ENCODE peak calls at places on chromosomes 1 and 21, in five cellular contexts. One of them, this sample, is unnamed.

GRCh38 chr21:43299441-43300277 is 127.3 kb downstream of the SIK1 start:
- DNase-seq in endodermal cell: no peak
- DNase-seq in NCI-H1105: no peak
- DNase-seq in Panc1: no peak
- DNase-seq in neuronal stem cell: no peak
- DNase-seq in this sample: no peak

GRCh38 chr1:147570907-147571306 is 29.6 kb downstream of the BCL9 start:
- DNase-seq in Panc1: no peak
- DNase-seq in endodermal cell: no peak
- DNase-seq in neuronal stem cell: no peak
- DNase-seq in NCI-H1105: no peak
- DNase-seq in this sample: no peak

GRCh38 chr1:87985071-87985470 is 656.4 kb downstream of the LMO4 start:
- DNase-seq in endodermal cell: no peak
- DNase-seq in Panc1: no peak
- DNase-seq in neuronal stem cell: no peak
- DNase-seq in NCI-H1105: no peak
- DNase-seq in this sample: no peak

GRCh38 chr1:113057006-113057405 is 16.0 kb upstream of the LRIG2 start:
- DNase-seq in neuronal stem cell: no peak
- DNase-seq in NCI-H1105: no peak
- DNase-seq in endodermal cell: peak; percentile 89
- DNase-seq in Panc1: no peak
- DNase-seq in this sample: no peak

GRCh38 chr1:197470330-197470729 is 202.3 kb downstream of the CRB1 start:
- DNase-seq in neuronal stem cell: no peak
- DNase-seq in NCI-H1105: no peak
- DNase-seq in Panc1: no peak
- DNase-seq in endodermal cell: no peak
- DNase-seq in this sample: no peak

GRCh38 chr21:41817228-41817627 is 50.4 kb upstream of the RIPK4 start:
- DNase-seq in NCI-H1105: peak; percentile 17
- DNase-seq in endodermal cell: peak; percentile 82
- DNase-seq in neuronal stem cell: peak; percentile 32
- DNase-seq in Panc1: no peak
- DNase-seq in this sample: peak; percentile 62

GRCh38 chr1:228903573-228904122 is 168.4 kb downstream of the RHOU start:
- DNase-seq in NCI-H1105: no peak
- DNase-seq in neuronal stem cell: no peak
- DNase-seq in endodermal cell: peak; percentile 40
- DNase-seq in Panc1: no peak
- DNase-seq in this sample: no peak

GRCh38 chr1:18923721-18924610 is 21.6 kb upstream of the ALDH4A1 start:
- DNase-seq in endodermal cell: no peak
- DNase-seq in Panc1: no peak
- DNase-seq in neuronal stem cell: no peak
- DNase-seq in NCI-H1105: peak; percentile 50
- DNase-seq in this sample: no peak

GRCh38 chr1:199682081-199682480 is 345.4 kb upstream of the NR5A2 start:
- DNase-seq in endodermal cell: no peak
- DNase-seq in neuronal stem cell: no peak
- DNase-seq in NCI-H1105: no peak
- DNase-seq in Panc1: no peak
- DNase-seq in this sample: no peak

GRCh38 chr1:226417830-226418546 is 10.1 kb upstream of the PARP1 start:
- DNase-seq in NCI-H1105: no peak
- DNase-seq in neuronal stem cell: no peak
- DNase-seq in Panc1: no peak
- DNase-seq in endodermal cell: peak; percentile 24
- DNase-seq in this sample: peak; percentile 55

GRCh38 chr1:44740179-44740617 is 561 bp downstream of the KIF2C start:
- DNase-seq in endodermal cell: no peak
- DNase-seq in NCI-H1105: no peak
- DNase-seq in Panc1: no peak
- DNase-seq in neuronal stem cell: no peak
- DNase-seq in this sample: no peak

GRCh38 chr1:97433520-97434175 is 487.2 kb downstream of the DPYD start:
- DNase-seq in neuronal stem cell: no peak
- DNase-seq in NCI-H1105: no peak
- DNase-seq in endodermal cell: no peak
- DNase-seq in Panc1: no peak
- DNase-seq in this sample: no peak

GRCh38 chr1:46478721-46479485 is 10.7 kb upstream of the DMBX1 start:
- DNase-seq in NCI-H1105: no peak
- DNase-seq in endodermal cell: no peak
- DNase-seq in Panc1: no peak
- DNase-seq in neuronal stem cell: no peak
- DNase-seq in this sample: no peak

GRCh38 chr21:41774467-41775151 is 7.8 kb upstream of the RIPK4 start:
- DNase-seq in endodermal cell: no peak
- DNase-seq in Panc1: no peak
- DNase-seq in neuronal stem cell: no peak
- DNase-seq in NCI-H1105: peak; percentile 18
- DNase-seq in this sample: no peak

GRCh38 chr21:38500073-38500472 is 1.8 kb upstream of the ERG start:
- DNase-seq in neuronal stem cell: no peak
- DNase-seq in Panc1: no peak
- DNase-seq in NCI-H1105: no peak
- DNase-seq in endodermal cell: no peak
- DNase-seq in this sample: no peak